ENCODE peak calls at places on chromosomes 13 and 19, in eight cellular contexts. One of them, this sample, is unnamed.

GRCh38 chr13:21058361-21058760 is 3.0 kb downstream of the LATS2 start:
- DNase-seq in ovary: no peak
- DNase-seq in heart left ventricle: no peak
- DNase-seq in stomach: no peak
- DNase-seq in H54: no peak
- DNase-seq in A549: no peak
- DNase-seq in right lobe of liver: no peak
- DNase-seq in NB4: peak; percentile 45
- DNase-seq in this sample: no peak

GRCh38 chr19:43777163-43777700 is 3.5 kb downstream of the KCNN4 start:
- DNase-seq in ovary: no peak
- DNase-seq in heart left ventricle: no peak
- DNase-seq in stomach: no peak
- DNase-seq in H54: peak; percentile 96
- DNase-seq in A549: peak; percentile 57
- DNase-seq in right lobe of liver: no peak
- DNase-seq in NB4: peak; percentile 91
- DNase-seq in this sample: no peak

GRCh38 chr13:19818223-19818842 is 35.6 kb upstream of the PSPC1 start:
- DNase-seq in ovary: no peak
- DNase-seq in heart left ventricle: no peak
- DNase-seq in stomach: peak; percentile 45
- DNase-seq in H54: no peak
- DNase-seq in A549: peak; percentile 7
- DNase-seq in right lobe of liver: peak; percentile 28
- DNase-seq in NB4: peak; percentile 69
- DNase-seq in this sample: peak; percentile 19

GRCh38 chr13:105471683-105472082 is 1063.8 kb downstream of the EFNB2 start:
- DNase-seq in ovary: no peak
- DNase-seq in heart left ventricle: no peak
- DNase-seq in stomach: no peak
- DNase-seq in H54: no peak
- DNase-seq in A549: no peak
- DNase-seq in right lobe of liver: no peak
- DNase-seq in NB4: no peak
- DNase-seq in this sample: no peak

GRCh38 chr13:50866817-50867640 is 23.5 kb upstream of the DLEU7 start:
- DNase-seq in ovary: no peak
- DNase-seq in heart left ventricle: no peak
- DNase-seq in stomach: no peak
- DNase-seq in H54: no peak
- DNase-seq in A549: no peak
- DNase-seq in right lobe of liver: no peak
- DNase-seq in NB4: no peak
- DNase-seq in this sample: no peak

GRCh38 chr13:40141859-40142555 is 486.5 kb downstream of the COG6 start:
- DNase-seq in ovary: no peak
- DNase-seq in heart left ventricle: no peak
- DNase-seq in stomach: no peak
- DNase-seq in H54: no peak
- DNase-seq in A549: no peak
- DNase-seq in right lobe of liver: no peak
- DNase-seq in NB4: no peak
- DNase-seq in this sample: no peak

GRCh38 chr13:97266328-97266727 is 44.2 kb downstream of the MBNL2 start:
- DNase-seq in ovary: no peak
- DNase-seq in heart left ventricle: no peak
- DNase-seq in stomach: no peak
- DNase-seq in H54: no peak
- DNase-seq in A549: no peak
- DNase-seq in right lobe of liver: no peak
- DNase-seq in NB4: no peak
- DNase-seq in this sample: no peak

GRCh38 chr19:34959021-34959420 is 5.0 kb downstream of the ZNF792 start:
- DNase-seq in ovary: no peak
- DNase-seq in heart left ventricle: no peak
- DNase-seq in stomach: no peak
- DNase-seq in H54: no peak
- DNase-seq in A549: no peak
- DNase-seq in right lobe of liver: no peak
- DNase-seq in NB4: no peak
- DNase-seq in this sample: no peak

GRCh38 chr13:73657821-73658540 is 476.2 kb downstream of the KLF12 start:
- DNase-seq in ovary: no peak
- DNase-seq in heart left ventricle: peak; percentile 63
- DNase-seq in stomach: no peak
- DNase-seq in H54: no peak
- DNase-seq in A549: no peak
- DNase-seq in right lobe of liver: no peak
- DNase-seq in NB4: no peak
- DNase-seq in this sample: no peak

GRCh38 chr13:100245099-100245498 is 156.2 kb downstream of the PCCA start:
- DNase-seq in ovary: no peak
- DNase-seq in heart left ventricle: no peak
- DNase-seq in stomach: no peak
- DNase-seq in H54: no peak
- DNase-seq in A549: no peak
- DNase-seq in right lobe of liver: no peak
- DNase-seq in NB4: no peak
- DNase-seq in this sample: no peak

GRCh38 chr13:65595881-65596280 is 1634.3 kb downstream of the PCDH9 start:
- DNase-seq in ovary: no peak
- DNase-seq in heart left ventricle: no peak
- DNase-seq in stomach: no peak
- DNase-seq in H54: no peak
- DNase-seq in A549: no peak
- DNase-seq in right lobe of liver: no peak
- DNase-seq in NB4: no peak
- DNase-seq in this sample: no peak

GRCh38 chr19:16127776-16128371 is 15.6 kb upstream of the HSH2D start:
- DNase-seq in ovary: no peak
- DNase-seq in heart left ventricle: no peak
- DNase-seq in stomach: no peak
- DNase-seq in H54: no peak
- DNase-seq in A549: no peak
- DNase-seq in right lobe of liver: no peak
- DNase-seq in NB4: no peak
- DNase-seq in this sample: no peak

GRCh38 chr13:49444517-49445395 is 682 bp downstream of the SETDB2 start:
- DNase-seq in ovary: no peak
- DNase-seq in heart left ventricle: no peak
- DNase-seq in stomach: no peak
- DNase-seq in H54: no peak
- DNase-seq in A549: no peak
- DNase-seq in right lobe of liver: no peak
- DNase-seq in NB4: peak; percentile 92
- DNase-seq in this sample: peak; percentile 35

GRCh38 chr13:42272115-42272756 is at the start of gene AKAP11:
- DNase-seq in ovary: no peak
- DNase-seq in heart left ventricle: peak; percentile 60
- DNase-seq in stomach: peak; percentile 45
- DNase-seq in H54: no peak
- DNase-seq in A549: peak; percentile 5
- DNase-seq in right lobe of liver: peak; percentile 52
- DNase-seq in NB4: peak; percentile 75
- DNase-seq in this sample: peak; percentile 51

GRCh38 chr19:49896863-49897621 is at the start of gene IL4I1:
- DNase-seq in ovary: no peak
- DNase-seq in heart left ventricle: peak; percentile 46
- DNase-seq in stomach: no peak
- DNase-seq in H54: peak; percentile 63
- DNase-seq in A549: no peak
- DNase-seq in right lobe of liver: no peak
- DNase-seq in NB4: peak; percentile 51
- DNase-seq in this sample: peak; percentile 45

GRCh38 chr19:40778045-40778864 is at the start of gene RAB4B:
- DNase-seq in ovary: peak; percentile 100
- DNase-seq in heart left ventricle: peak; percentile 100
- DNase-seq in stomach: peak; percentile 100
- DNase-seq in H54: peak; percentile 97
- DNase-seq in A549: peak; percentile 100
- DNase-seq in right lobe of liver: peak; percentile 100
- DNase-seq in NB4: peak; percentile 98
- DNase-seq in this sample: peak; percentile 100

GRCh38 chr19:51025401-51025800 is 1.0 kb downstream of the KLK11 start:
- DNase-seq in ovary: no peak
- DNase-seq in heart left ventricle: no peak
- DNase-seq in stomach: no peak
- DNase-seq in H54: no peak
- DNase-seq in A549: no peak
- DNase-seq in right lobe of liver: no peak
- DNase-seq in NB4: no peak
- DNase-seq in this sample: no peak

GRCh38 chr19:28128341-28128740 is 1084.6 kb downstream of the UQCRFS1 start:
- DNase-seq in ovary: no peak
- DNase-seq in heart left ventricle: no peak
- DNase-seq in stomach: no peak
- DNase-seq in H54: no peak
- DNase-seq in A549: no peak
- DNase-seq in right lobe of liver: no peak
- DNase-seq in NB4: no peak
- DNase-seq in this sample: no peak

GRCh38 chr19:45613926-45614725 is 12.1 kb upstream of the GPR4 start:
- DNase-seq in ovary: no peak
- DNase-seq in heart left ventricle: no peak
- DNase-seq in stomach: peak; percentile 31
- DNase-seq in H54: peak; percentile 87
- DNase-seq in A549: peak; percentile 99
- DNase-seq in right lobe of liver: no peak
- DNase-seq in NB4: peak; percentile 88
- DNase-seq in this sample: peak; percentile 73
- TF ChIP-seq POLR2A in ovary: no peak
- TF ChIP-seq POLR2A in heart left ventricle: no peak
- TF ChIP-seq POLR2A in stomach: no peak
- TF ChIP-seq POLR2A in H54: no peak
- TF ChIP-seq POLR2A in A549: no peak
- TF ChIP-seq POLR2A in right lobe of liver: no peak
- TF ChIP-seq POLR2A in NB4: no peak
- TF ChIP-seq POLR2A in this sample: peak; percentile 76

DNA sequence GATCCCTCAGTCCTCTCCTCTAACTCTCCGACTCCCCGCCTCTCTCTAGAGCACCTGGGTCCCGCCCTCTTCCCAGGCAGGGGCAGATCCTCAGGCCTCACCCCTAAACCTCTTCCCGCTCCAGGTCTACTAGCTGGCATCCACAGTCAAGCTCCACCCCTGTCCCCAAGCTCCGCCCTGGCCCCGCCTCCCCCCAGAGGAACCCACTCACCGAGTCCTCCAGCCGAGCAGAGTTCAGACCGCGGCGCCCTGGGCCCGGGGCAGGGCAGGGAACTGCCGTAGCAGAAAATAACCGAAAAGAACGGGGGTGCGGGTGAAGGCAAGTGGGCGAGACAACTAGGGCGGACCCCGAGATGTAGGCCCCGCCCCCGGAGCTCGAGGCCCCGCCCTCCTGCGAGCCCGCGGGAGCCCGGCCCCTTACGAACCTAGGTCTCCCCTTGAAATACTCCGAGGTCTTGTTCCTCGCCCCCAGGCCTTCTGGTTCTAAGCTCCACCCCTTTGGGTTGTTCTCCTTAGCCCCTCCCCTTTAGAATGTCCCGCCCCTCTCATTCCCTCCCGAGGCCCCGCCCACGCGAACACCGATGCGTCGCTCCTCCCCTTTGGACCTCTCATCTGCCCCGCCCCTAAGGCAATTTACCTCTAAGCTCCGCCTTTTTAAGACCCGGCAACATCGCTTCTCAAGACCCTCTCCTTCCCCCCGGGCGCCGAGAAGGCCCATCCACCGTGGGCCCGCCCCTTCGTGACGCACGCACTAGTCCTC is at the start of gene GGN:
- DNase-seq in ovary: peak; percentile 78
- DNase-seq in heart left ventricle: peak; percentile 76
- DNase-seq in stomach: peak; percentile 86
- DNase-seq in H54: peak; percentile 99
- DNase-seq in A549: peak; percentile 100
- DNase-seq in right lobe of liver: peak; percentile 79
- DNase-seq in NB4: peak; percentile 53
- DNase-seq in this sample: peak; percentile 87
- TF ChIP-seq POLR2A in ovary: no peak
- TF ChIP-seq POLR2A in heart left ventricle: no peak
- TF ChIP-seq POLR2A in stomach: no peak
- TF ChIP-seq POLR2A in H54: peak; percentile 43
- TF ChIP-seq POLR2A in A549: no peak
- TF ChIP-seq POLR2A in right lobe of liver: peak; percentile 46
- TF ChIP-seq POLR2A in NB4: no peak
- TF ChIP-seq POLR2A in this sample: no peak

DNA sequence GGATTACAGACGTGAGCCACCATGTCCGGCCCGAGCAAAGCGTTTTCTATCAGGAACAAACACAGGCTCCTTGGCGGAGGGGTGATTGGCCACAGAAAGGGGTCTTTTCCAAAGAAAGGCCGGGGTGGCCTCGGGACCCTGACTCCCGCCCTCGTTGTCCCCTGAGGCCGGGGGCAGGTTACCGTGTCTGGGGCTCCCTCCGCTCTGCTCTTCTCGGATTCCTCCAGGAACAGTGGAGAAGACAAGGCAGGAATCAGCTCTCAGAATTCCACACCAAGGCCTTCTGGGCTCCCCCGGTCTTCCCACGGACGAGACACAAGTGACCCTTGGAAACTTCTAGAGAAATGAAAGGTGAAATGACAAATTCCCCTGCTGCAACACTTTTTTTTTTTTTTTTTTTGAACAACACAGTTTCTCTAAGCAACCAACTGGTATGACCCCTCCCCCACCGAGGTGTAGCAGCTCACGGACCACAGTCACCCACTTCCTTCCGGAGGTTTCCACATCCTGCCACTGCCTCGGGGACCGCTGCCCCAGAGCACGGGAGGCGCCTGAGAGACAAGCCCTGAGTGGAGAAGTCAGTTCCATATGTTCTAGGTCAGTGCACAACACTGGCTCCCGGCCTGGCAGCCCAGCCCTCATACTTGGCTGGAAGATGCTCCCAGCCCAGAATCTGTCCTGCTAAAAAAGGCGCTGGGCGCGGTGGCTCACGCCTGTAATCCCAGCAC is 11.0 kb downstream of the MOB3A start:
- DNase-seq in ovary: no peak
- DNase-seq in heart left ventricle: peak; percentile 72
- DNase-seq in stomach: peak; percentile 76
- DNase-seq in H54: no peak
- DNase-seq in A549: no peak
- DNase-seq in right lobe of liver: peak; percentile 73
- DNase-seq in NB4: peak; percentile 96
- DNase-seq in this sample: peak; percentile 88
- TF ChIP-seq POLR2A in ovary: no peak
- TF ChIP-seq POLR2A in heart left ventricle: no peak
- TF ChIP-seq POLR2A in stomach: no peak
- TF ChIP-seq POLR2A in H54: no peak
- TF ChIP-seq POLR2A in A549: no peak
- TF ChIP-seq POLR2A in right lobe of liver: no peak
- TF ChIP-seq POLR2A in NB4: peak; percentile 27
- TF ChIP-seq POLR2A in this sample: no peak

DNA sequence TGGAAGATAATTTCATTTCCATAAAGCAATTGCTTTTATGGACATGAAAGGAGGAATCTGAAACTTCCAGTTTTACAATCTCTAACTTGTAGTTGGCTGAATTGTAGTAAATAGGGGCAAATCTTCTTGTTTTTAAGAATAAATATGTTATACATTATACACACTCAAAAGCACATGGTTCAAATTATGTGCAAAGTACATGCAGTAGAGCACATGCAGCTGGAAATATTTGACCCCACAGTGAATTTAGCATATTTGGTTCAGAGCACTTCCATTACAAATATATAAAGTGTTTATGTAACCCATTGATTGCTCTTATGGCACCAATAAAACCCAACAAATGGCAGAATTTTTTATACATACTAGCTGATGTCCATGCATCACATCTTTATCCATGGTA is 180.5 kb downstream of the IRS2 start:
- DNase-seq in ovary: no peak
- DNase-seq in heart left ventricle: no peak
- DNase-seq in stomach: no peak
- DNase-seq in H54: no peak
- DNase-seq in A549: no peak
- DNase-seq in right lobe of liver: no peak
- DNase-seq in NB4: no peak
- DNase-seq in this sample: no peak
- TF ChIP-seq POLR2A in ovary: no peak
- TF ChIP-seq POLR2A in heart left ventricle: no peak
- TF ChIP-seq POLR2A in stomach: no peak
- TF ChIP-seq POLR2A in H54: no peak
- TF ChIP-seq POLR2A in A549: no peak
- TF ChIP-seq POLR2A in right lobe of liver: no peak
- TF ChIP-seq POLR2A in NB4: no peak
- TF ChIP-seq POLR2A in this sample: no peak